ENCODE peak calls at places on chromosome 7, in nine cellular contexts. J, W, R, K, Z, Q, V, S and A are unnamed samples. For H3K9me3, the result is how much of the 10 kb centered on the place peaks cover.

GRCh38 chr7:156219307-156220077 is 407.2 kb upstream of the SHH start:
- DNase-seq in J (no peak), W (no peak), R (no peak), K (no peak), Z (no peak), Q (no peak), V (no peak), S (no peak), A (no peak)

GRCh38 chr7:132650498-132650897 is 74.2 kb upstream of the PLXNA4 start:
- DNase-seq in J (no peak), W (peak), R (no peak), K (no peak), Z (no peak), Q (no peak), V (no peak), S (no peak), A (no peak)

GRCh38 chr7:116210345-116211005 is at the start of gene TES:
- DNase-seq in J (peak), W (peak), R (peak), K (peak), Z (peak), Q (no peak), V (peak), S (peak), A (no peak)

GRCh38 chr7:132783824-132784223 is 207.6 kb upstream of the PLXNA4 start:
- DNase-seq in J (no peak), W (peak), R (no peak), K (no peak), Z (no peak), Q (no peak), V (no peak), S (no peak), A (no peak)

GRCh38 chr7:36336380-36336779 is 53.3 kb upstream of the ANLN start:
- DNase-seq in J (no peak), W (no peak), R (no peak), K (no peak), Z (no peak), Q (no peak), V (no peak), S (no peak), A (no peak)

GRCh38 chr7:33845991-33846509 is 59.3 kb upstream of the BMPER start:
- DNase-seq in J (no peak), W (peak), R (no peak), K (peak), Z (no peak), Q (no peak), V (peak), S (no peak), A (no peak)

GRCh38 chr7:47381132-47381495 is 200.8 kb downstream of the TNS3 start:
- DNase-seq in J (peak), W (no peak), R (no peak), K (no peak), Z (no peak), Q (no peak), V (no peak), S (no peak), A (no peak)

GRCh38 chr7:96596120-96596826 is 113.4 kb downstream of the SEM1 start:
- DNase-seq in J (peak), W (peak), R (no peak), K (no peak), Z (no peak), Q (no peak), V (no peak), S (no peak), A (no peak)

GRCh38 chr7:104530243-104530642 is 201.8 kb downstream of the LHFPL3 start:
- DNase-seq in J (no peak), W (no peak), R (no peak), K (no peak), Z (no peak), Q (no peak), V (no peak), S (no peak), A (no peak)

GRCh38 chr7:151286148-151286547 is 37.7 kb upstream of the SMARCD3 start:
- DNase-seq in J (no peak), W (peak), R (no peak), K (no peak), Z (no peak), Q (no peak), V (no peak), S (no peak), A (no peak)

GRCh38 chr7:104327963-104328307 is 468 bp upstream of the LHFPL3 start:
- DNase-seq in J (peak), W (peak), R (no peak), K (no peak), Z (no peak), Q (no peak), V (no peak), S (no peak), A (no peak)

GRCh38 chr7:4738711-4739527 is 36.5 kb upstream of the AP5Z1 start:
- DNase-seq in J (peak), W (peak), R (peak), K (peak), Z (no peak), Q (peak), V (peak), S (no peak), A (peak)

GRCh38 chr7:35714862-35715261 is 19.9 kb upstream of the HERPUD2 start:
- DNase-seq in J (no peak), W (no peak), R (no peak), K (no peak), Z (no peak), Q (no peak), V (no peak), S (no peak), A (no peak)

GRCh38 chr7:38855867-38856266 is 53.1 kb downstream of the VPS41 start:
- DNase-seq in J (no peak), W (peak), R (no peak), K (no peak), Z (no peak), Q (no peak), V (no peak), S (no peak), A (no peak)

GRCh38 chr7:17090751-17091150 is 207.7 kb upstream of the AHR start:
- DNase-seq in J (no peak), W (peak), R (no peak), K (no peak), Z (no peak), Q (no peak), V (no peak), S (no peak), A (no peak)

GRCh38 chr7:92645531-92646061 is 55.4 kb upstream of the FAM133B start:
- DNase-seq in J (peak), W (no peak), R (no peak), K (peak), Z (no peak), Q (no peak), V (peak), S (no peak), A (no peak)

GRCh38 chr7:24924375-24924774 is 55.6 kb downstream of the OSBPL3 start:
- DNase-seq in J (no peak), W (no peak), R (no peak), K (no peak), Z (no peak), Q (no peak), V (no peak), S (no peak), A (no peak)

GRCh38 chr7:140653319-140654108 is 12.9 kb upstream of the DENND2A start:
- DNase-seq in J (peak), W (peak), R (peak), K (peak), Z (peak), Q (no peak), V (peak), S (no peak), A (no peak)

GRCh38 chr7:96778263-96778662 is 68.6 kb upstream of the SEM1 start:
- DNase-seq in J (peak), W (no peak), R (no peak), K (no peak), Z (no peak), Q (no peak), V (no peak), S (no peak), A (no peak)

GRCh38 chr7:17521437-17521836 is 223.0 kb downstream of the AHR start:
- DNase-seq in J (no peak), W (peak), R (no peak), K (no peak), Z (no peak), Q (no peak), V (no peak), S (no peak), A (no peak)

GRCh38 chr7:101882595-101883564 is 65.5 kb downstream of the CUX1 start:
- DNase-seq in J (peak), W (peak), R (peak), K (peak), Z (peak), Q (peak), V (peak), S (peak), A (peak)

GRCh38 chr7:97104719-97105129 is 12.8 kb upstream of the SDHAF3 start:
- DNase-seq in J (peak), W (peak), R (peak), K (peak), Z (peak), Q (peak), V (peak), S (peak), A (peak)

GRCh38 chr7:80614911-80615310 is 23.5 kb upstream of the CD36 start:
- DNase-seq in J (no peak), W (peak), R (no peak), K (no peak), Z (no peak), Q (no peak), V (no peak), S (no peak), A (no peak)

GRCh38 chr7:95660023-95660434 is 63.7 kb upstream of the PDK4 start:
- DNase-seq in J (no peak), W (no peak), R (no peak), K (no peak), Z (no peak), Q (no peak), V (no peak), S (no peak), A (no peak)

GRCh38 chr7:95608344-95609173 is 12.2 kb upstream of the PDK4 start:
- DNase-seq in J (peak), W (peak), R (peak), K (peak), Z (peak), Q (peak), V (peak), S (peak), A (peak)

GRCh38 chr7:22184549-22185199 is 172.3 kb downstream of the RAPGEF5 start:
- DNase-seq in J (peak), W (no peak), R (no peak), K (no peak), Z (no peak), Q (no peak), V (no peak), S (no peak), A (no peak)

GRCh38 chr7:136064098-136064497 is 86.9 kb upstream of the MTPN start:
- DNase-seq in J (no peak), W (no peak), R (no peak), K (no peak), Z (no peak), Q (no peak), V (no peak), S (no peak), A (no peak)

GRCh38 chr7:16847381-16847860 is 34.4 kb downstream of the AGR3 start:
- DNase-seq in J (no peak), W (no peak), R (peak), K (peak), Z (peak), Q (no peak), V (no peak), S (peak), A (no peak)

GRCh38 chr7:155852426-155853301 is 40.4 kb upstream of the SHH start:
- DNase-seq in J (no peak), W (no peak), R (no peak), K (no peak), Z (peak), Q (no peak), V (no peak), S (no peak), A (no peak)

GRCh38 chr7:155471728-155472127 is 13.8 kb downstream of the EN2 start:
- DNase-seq in J (no peak), W (no peak), R (no peak), K (no peak), Z (no peak), Q (no peak), V (no peak), S (no peak), A (no peak)

GRCh38 chr7:128167316-128167691 is 73.8 kb upstream of the LEP start:
- DNase-seq in J (peak), W (peak), R (no peak), K (peak), Z (no peak), Q (no peak), V (peak), S (no peak), A (no peak)

GRCh38 chr7:103348452-103348851 is 1.0 kb downstream of the PSMC2 start:
- DNase-seq in J (no peak), W (peak), R (no peak), K (no peak), Z (no peak), Q (no peak), V (no peak), S (no peak), A (no peak)

GRCh38 chr7:155208681-155209477 is 88.8 kb upstream of the INSIG1 start:
- DNase-seq in J (no peak), W (peak), R (no peak), K (no peak), Z (no peak), Q (no peak), V (no peak), S (no peak), A (no peak)

GRCh38 chr7:105979405-105979804 is 16.3 kb downstream of the CDHR3 start:
- DNase-seq in J (no peak), W (no peak), R (no peak), K (no peak), Z (no peak), Q (no peak), V (no peak), S (no peak), A (no peak)

GRCh38 chr7:155407799-155408198 is 50.1 kb upstream of the EN2 start:
- DNase-seq in J (no peak), W (no peak), R (no peak), K (no peak), Z (no peak), Q (no peak), V (no peak), S (no peak), A (no peak)

GRCh38 chr7:130996841-130997231 is 262.8 kb upstream of the KLF14 start:
- DNase-seq in J (no peak), W (peak), R (peak), K (peak), Z (no peak), Q (no peak), V (no peak), S (peak), A (no peak)

GRCh38 chr7:44108768-44109750 is 4.9 kb downstream of the AEBP1 start:
- DNase-seq in J (no peak), W (no peak), R (no peak), K (no peak), Z (no peak), Q (no peak), V (no peak), S (no peak), A (no peak)
- H3K27ac ChIP-seq in J (no peak), W (no peak), R (no peak), K (peak), Z (no peak), Q (peak), V (no peak), S (peak), A (peak)

DNA sequence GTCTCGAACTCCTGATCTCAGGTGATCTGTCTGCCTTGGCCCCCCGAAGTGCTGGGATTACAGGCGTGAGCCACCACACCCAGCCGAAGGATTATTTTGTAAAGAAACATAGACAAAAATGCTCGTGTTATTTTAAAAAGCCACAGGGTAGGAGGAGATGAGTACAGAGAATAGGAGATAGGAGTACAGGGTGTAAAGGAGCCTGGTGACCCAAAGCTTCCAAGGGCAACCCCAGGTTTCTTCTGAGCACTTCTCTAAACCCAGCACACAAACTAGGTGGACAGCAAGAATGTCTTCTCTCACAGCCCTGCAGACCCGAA is 54.7 kb downstream of the ZNF467 start:
- DNase-seq in J (no peak), W (no peak), R (no peak), K (no peak), Z (peak), Q (no peak), V (no peak), S (no peak), A (no peak)
- H3K9me3 ChIP-seq in J (under half), W (under half), R (under half), K (under half), Z (under half), Q (under half), V (under half), S (under half), A (under half)

DNA sequence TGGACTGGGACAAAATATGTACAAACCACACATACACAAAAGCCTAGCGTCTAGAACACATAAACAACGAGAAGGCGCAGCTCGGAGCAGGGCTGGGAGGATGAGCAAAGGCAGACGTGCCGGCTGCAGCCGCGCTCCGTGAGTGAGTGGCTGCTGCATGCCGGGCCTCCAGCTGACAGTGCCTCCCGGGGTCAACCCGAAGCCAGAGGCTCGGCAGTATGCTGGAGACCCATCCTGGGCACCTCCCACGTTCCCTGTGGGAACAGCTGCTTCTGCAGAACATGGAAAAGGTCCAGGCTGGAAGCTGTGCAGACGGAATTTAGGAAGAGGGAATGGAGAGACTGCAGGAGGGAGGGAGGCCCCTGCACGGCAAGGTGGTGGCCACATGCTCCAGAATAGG is 3.6 kb upstream of the GPR146 start:
- DNase-seq in J (peak), W (peak), R (no peak), K (no peak), Z (no peak), Q (no peak), V (no peak), S (no peak), A (no peak)
- H3K27ac ChIP-seq in J (no peak), W (no peak), R (no peak), K (peak), Z (no peak), Q (no peak), V (no peak), S (no peak), A (no peak)

GRCh38 chr7:123809471-123809870 is 35.5 kb upstream of the HYAL4 start:
- DNase-seq in J (no peak), W (no peak), R (no peak), K (no peak), Z (no peak), Q (no peak), V (no peak), S (no peak), A (no peak)
- H3K9me3 ChIP-seq in J (under half), W (under half), R (under half), K (under half), Z (under half), Q (under half), V (under half), S (under half), A (under half)

DNA sequence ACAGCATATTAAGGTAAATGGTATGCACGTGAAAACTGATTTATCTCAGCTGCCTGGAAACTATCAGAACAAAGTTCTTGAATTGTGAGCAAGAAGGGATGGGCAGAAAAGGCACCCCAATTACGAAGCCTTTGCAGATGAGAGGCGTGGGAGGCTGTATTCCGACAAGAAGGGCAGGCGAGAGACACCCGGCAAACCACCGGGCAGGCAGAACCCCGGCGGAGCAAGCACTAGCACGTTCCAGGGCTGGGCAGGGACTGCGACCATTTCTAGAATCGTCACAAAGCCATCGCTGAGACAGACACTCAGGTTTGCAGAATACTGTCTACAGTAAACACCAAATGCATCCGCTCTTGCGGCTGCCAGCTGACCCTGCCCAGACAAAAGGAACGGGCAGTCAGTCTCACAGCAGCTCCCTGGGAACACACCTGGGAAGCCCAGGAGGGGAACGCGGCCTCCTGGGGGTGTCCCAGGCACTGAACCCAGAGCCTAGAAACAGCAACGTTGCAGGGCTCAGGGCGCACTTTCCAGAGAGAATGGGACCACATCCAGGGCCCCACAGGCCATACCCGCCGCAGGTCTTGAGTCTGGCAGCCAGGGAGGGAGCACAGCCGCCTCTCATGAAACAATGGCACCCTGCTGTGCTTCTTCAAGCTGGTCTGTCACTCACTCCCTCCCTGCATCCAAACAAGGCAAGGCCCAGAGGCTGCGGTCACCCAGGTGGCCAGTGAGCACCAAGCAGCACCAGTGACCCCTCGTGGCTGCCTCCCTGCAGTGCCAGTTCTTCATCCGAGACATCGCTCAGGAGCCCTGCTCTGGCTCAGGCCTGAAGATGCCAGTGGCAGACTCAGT is 261.9 kb downstream of the PTPRN2 start:
- DNase-seq in J (peak), W (no peak), R (no peak), K (peak), Z (no peak), Q (no peak), V (peak), S (no peak), A (no peak)
- H3K27ac ChIP-seq in J (no peak), W (no peak), R (no peak), K (no peak), Z (no peak), Q (no peak), V (no peak), S (no peak), A (no peak)

DNA sequence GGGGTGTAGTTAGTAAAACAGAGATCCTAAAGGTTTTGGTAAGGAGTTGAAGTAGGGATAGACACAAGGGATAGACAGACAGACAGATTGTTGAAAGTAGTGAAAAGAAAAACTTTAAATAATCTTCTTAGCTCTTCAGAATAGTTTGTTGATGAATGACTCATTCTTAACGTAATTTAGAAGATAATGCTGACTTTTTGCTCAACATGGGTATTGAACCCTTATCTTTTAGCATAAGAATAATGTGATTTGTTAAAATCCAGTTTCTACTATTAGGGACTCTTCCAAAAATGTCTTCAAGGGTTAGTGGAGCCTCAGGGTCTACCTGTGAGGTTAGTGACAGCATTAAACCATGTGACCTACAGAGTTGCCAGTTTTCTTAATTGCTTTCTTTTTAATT is 411.2 kb downstream of the ETV1 start:
- DNase-seq in J (no peak), W (no peak), R (no peak), K (no peak), Z (no peak), Q (no peak), V (no peak), S (no peak), A (no peak)
- H3K9me3 ChIP-seq in J (under half), W (under half), R (under half), K (under half), Z (under half), Q (under half), V (under half), S (under half), A (under half)

GRCh38 chr7:55440040-55440690 is 75.0 kb downstream of the LANCL2 start:
- DNase-seq in J (no peak), W (no peak), R (no peak), K (no peak), Z (peak), Q (no peak), V (no peak), S (no peak), A (no peak)

GRCh38 chr7:55437375-55437774 is 72.2 kb downstream of the LANCL2 start:
- DNase-seq in J (no peak), W (no peak), R (no peak), K (no peak), Z (no peak), Q (no peak), V (no peak), S (no peak), A (no peak)

GRCh38 chr7:55439627-55440026 is 74.5 kb downstream of the LANCL2 start:
- DNase-seq in J (no peak), W (peak), R (no peak), K (no peak), Z (peak), Q (no peak), V (no peak), S (no peak), A (no peak)

GRCh38 chr7:55438085-55438764 is 73.1 kb downstream of the LANCL2 start:
- DNase-seq in J (no peak), W (no peak), R (no peak), K (no peak), Z (peak), Q (no peak), V (no peak), S (no peak), A (no peak)

GRCh38 chr7:55438765-55439525 is 73.8 kb downstream of the LANCL2 start:
- DNase-seq in J (peak), W (peak), R (peak), K (peak), Z (peak), Q (no peak), V (peak), S (no peak), A (no peak)
- H3K27ac ChIP-seq in J (no peak), W (no peak), R (no peak), K (no peak), Z (no peak), Q (no peak), V (no peak), S (no peak), A (no peak)